ENCODE peak calls at places on chromosome 16, in five cellular contexts. One of them, this sample, is unnamed.

GRCh38 chr16:30711712-30712111 is 12.7 kb downstream of the SRCAP start:
- DNase-seq in mucosa of descending colon: no peak
- DNase-seq in breast epithelium: no peak
- DNase-seq in K562: no peak
- DNase-seq in progenitor cell of endocrine pancreas: no peak
- DNase-seq in this sample: no peak

GRCh38 chr16:47612711-47613110 is 151.6 kb downstream of the PHKB start:
- DNase-seq in mucosa of descending colon: no peak
- DNase-seq in breast epithelium: no peak
- DNase-seq in K562: no peak
- DNase-seq in progenitor cell of endocrine pancreas: no peak
- DNase-seq in this sample: no peak

GRCh38 chr16:1331712-1332617 is 1.5 kb upstream of the BAIAP3 start:
- DNase-seq in mucosa of descending colon: peak; percentile 86
- DNase-seq in breast epithelium: peak; percentile 83
- DNase-seq in K562: peak; percentile 74
- DNase-seq in progenitor cell of endocrine pancreas: peak; percentile 54
- DNase-seq in this sample: peak; percentile 54

GRCh38 chr16:53821957-53822625 is 118.1 kb downstream of the FTO start:
- DNase-seq in mucosa of descending colon: no peak
- DNase-seq in breast epithelium: no peak
- DNase-seq in K562: no peak
- DNase-seq in progenitor cell of endocrine pancreas: no peak
- DNase-seq in this sample: no peak

GRCh38 chr16:68417711-68418301 is 30.5 kb downstream of the SMPD3 start:
- DNase-seq in mucosa of descending colon: peak; percentile 87
- DNase-seq in breast epithelium: peak; percentile 63
- DNase-seq in K562: no peak
- DNase-seq in progenitor cell of endocrine pancreas: no peak
- DNase-seq in this sample: no peak

GRCh38 chr16:30887927-30888326 is 6.0 kb downstream of the BCL7C start:
- DNase-seq in mucosa of descending colon: no peak
- DNase-seq in breast epithelium: no peak
- DNase-seq in K562: no peak
- DNase-seq in progenitor cell of endocrine pancreas: no peak
- DNase-seq in this sample: no peak

GRCh38 chr16:6964679-6965078 is 368.0 kb upstream of the RBFOX1 start:
- DNase-seq in mucosa of descending colon: no peak
- DNase-seq in breast epithelium: no peak
- DNase-seq in K562: no peak
- DNase-seq in progenitor cell of endocrine pancreas: no peak
- DNase-seq in this sample: no peak

GRCh38 chr16:21603920-21604319 is 4.5 kb downstream of the METTL9 start:
- DNase-seq in mucosa of descending colon: no peak
- DNase-seq in breast epithelium: no peak
- DNase-seq in K562: no peak
- DNase-seq in progenitor cell of endocrine pancreas: no peak
- DNase-seq in this sample: no peak

GRCh38 chr16:20741555-20742285 is at the start of gene THUMPD1:
- DNase-seq in mucosa of descending colon: peak; percentile 98
- DNase-seq in breast epithelium: peak; percentile 94
- DNase-seq in K562: peak; percentile 94
- DNase-seq in progenitor cell of endocrine pancreas: peak; percentile 89
- DNase-seq in this sample: peak; percentile 99

GRCh38 chr16:77584205-77584859 is 138.0 kb upstream of the NUDT7 start:
- DNase-seq in mucosa of descending colon: no peak
- DNase-seq in breast epithelium: peak; percentile 40
- DNase-seq in K562: peak; percentile 59
- DNase-seq in progenitor cell of endocrine pancreas: peak; percentile 35
- DNase-seq in this sample: peak; percentile 59

GRCh38 chr16:19728636-19728965 is 10.5 kb downstream of the IQCK start:
- DNase-seq in mucosa of descending colon: no peak
- DNase-seq in breast epithelium: no peak
- DNase-seq in K562: no peak
- DNase-seq in progenitor cell of endocrine pancreas: no peak
- DNase-seq in this sample: no peak

GRCh38 chr16:8853150-8853549 is 15.7 kb downstream of the CARHSP1 start:
- DNase-seq in mucosa of descending colon: no peak
- DNase-seq in breast epithelium: no peak
- DNase-seq in K562: no peak
- DNase-seq in progenitor cell of endocrine pancreas: no peak
- DNase-seq in this sample: no peak

GRCh38 chr16:8855972-8856371 is 12.8 kb downstream of the CARHSP1 start:
- DNase-seq in mucosa of descending colon: peak; percentile 19
- DNase-seq in breast epithelium: no peak
- DNase-seq in K562: no peak
- DNase-seq in progenitor cell of endocrine pancreas: no peak
- DNase-seq in this sample: no peak

GRCh38 chr16:8853611-8854010 is 15.2 kb downstream of the CARHSP1 start:
- DNase-seq in mucosa of descending colon: no peak
- DNase-seq in breast epithelium: no peak
- DNase-seq in K562: no peak
- DNase-seq in progenitor cell of endocrine pancreas: no peak
- DNase-seq in this sample: no peak

GRCh38 chr16:8854298-8854948 is 14.4 kb downstream of the CARHSP1 start:
- DNase-seq in mucosa of descending colon: no peak
- DNase-seq in breast epithelium: no peak
- DNase-seq in K562: no peak
- DNase-seq in progenitor cell of endocrine pancreas: no peak
- DNase-seq in this sample: no peak

GRCh38 chr16:8855051-8855786 is 13.6 kb downstream of the CARHSP1 start:
- DNase-seq in mucosa of descending colon: peak; percentile 34
- DNase-seq in breast epithelium: no peak
- DNase-seq in K562: peak; percentile 76
- DNase-seq in progenitor cell of endocrine pancreas: no peak
- DNase-seq in this sample: no peak
- TF ChIP-seq CTCF in mucosa of descending colon: no peak
- TF ChIP-seq CTCF in breast epithelium: no peak
- TF ChIP-seq CTCF in K562: peak; percentile 48
- TF ChIP-seq CTCF in progenitor cell of endocrine pancreas: no peak
- TF ChIP-seq CTCF in this sample: no peak

GRCh38 chr16:26765087-26765486 is 301.6 kb upstream of the C16orf82 start:
- DNase-seq in mucosa of descending colon: no peak
- DNase-seq in breast epithelium: no peak
- DNase-seq in K562: peak; percentile 51
- DNase-seq in progenitor cell of endocrine pancreas: no peak
- DNase-seq in this sample: peak; percentile 49
- TF ChIP-seq CTCF in mucosa of descending colon: no peak
- TF ChIP-seq CTCF in breast epithelium: no peak
- TF ChIP-seq CTCF in K562: peak; percentile 27
- TF ChIP-seq CTCF in progenitor cell of endocrine pancreas: peak; percentile 51
- TF ChIP-seq CTCF in this sample: peak; percentile 78

GRCh38 chr16:11914759-11915643 is 755 bp downstream of the GSPT1 start:
- DNase-seq in mucosa of descending colon: peak; percentile 74
- DNase-seq in breast epithelium: no peak
- DNase-seq in K562: peak; percentile 75
- DNase-seq in progenitor cell of endocrine pancreas: no peak
- DNase-seq in this sample: peak; percentile 62

GRCh38 chr16:11916524-11917285 is 949 bp upstream of the GSPT1 start:
- DNase-seq in mucosa of descending colon: no peak
- DNase-seq in breast epithelium: no peak
- DNase-seq in K562: peak; percentile 36
- DNase-seq in progenitor cell of endocrine pancreas: no peak
- DNase-seq in this sample: no peak

GRCh38 chr16:11913425-11914079 is 2.2 kb downstream of the GSPT1 start:
- DNase-seq in mucosa of descending colon: no peak
- DNase-seq in breast epithelium: no peak
- DNase-seq in K562: no peak
- DNase-seq in progenitor cell of endocrine pancreas: no peak
- DNase-seq in this sample: no peak

GRCh38 chr16:11914210-11914758 is 1.5 kb downstream of the GSPT1 start:
- DNase-seq in mucosa of descending colon: no peak
- DNase-seq in breast epithelium: no peak
- DNase-seq in K562: no peak
- DNase-seq in progenitor cell of endocrine pancreas: no peak
- DNase-seq in this sample: no peak

GRCh38 chr16:11915644-11916523 is at the start of gene GSPT1:
- DNase-seq in mucosa of descending colon: peak; percentile 100
- DNase-seq in breast epithelium: peak; percentile 98
- DNase-seq in K562: peak; percentile 94
- DNase-seq in progenitor cell of endocrine pancreas: peak; percentile 99
- DNase-seq in this sample: peak; percentile 100
- TF ChIP-seq CTCF in mucosa of descending colon: peak; percentile 36
- TF ChIP-seq CTCF in breast epithelium: peak; percentile 60
- TF ChIP-seq CTCF in K562: peak; percentile 29
- TF ChIP-seq CTCF in progenitor cell of endocrine pancreas: no peak
- TF ChIP-seq CTCF in this sample: peak; percentile 52

DNA sequence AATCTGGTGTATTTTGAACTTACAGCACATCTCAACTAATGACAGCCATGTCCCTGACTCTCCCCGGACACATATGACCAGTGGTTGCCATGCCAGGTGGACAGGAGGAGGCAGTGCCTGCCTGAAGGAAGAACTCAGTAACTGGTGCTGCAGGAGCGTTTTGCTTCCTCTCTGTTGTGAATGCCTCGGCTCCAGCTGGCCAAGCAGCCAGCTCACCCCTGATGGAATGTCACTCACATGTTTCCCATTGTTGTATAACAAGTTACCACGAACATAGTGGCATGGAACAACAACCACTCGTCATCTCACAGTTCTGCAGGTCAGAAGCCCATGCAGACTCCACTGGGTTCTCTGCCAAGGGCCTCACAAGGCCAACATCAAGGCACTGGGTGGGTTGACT is 20.1 kb upstream of the IRF8 start:
- DNase-seq in mucosa of descending colon: no peak
- DNase-seq in breast epithelium: no peak
- DNase-seq in K562: no peak
- DNase-seq in progenitor cell of endocrine pancreas: no peak
- DNase-seq in this sample: no peak
- TF ChIP-seq CTCF in mucosa of descending colon: no peak
- TF ChIP-seq CTCF in breast epithelium: no peak
- TF ChIP-seq CTCF in K562: no peak
- TF ChIP-seq CTCF in progenitor cell of endocrine pancreas: no peak
- TF ChIP-seq CTCF in this sample: no peak

DNA sequence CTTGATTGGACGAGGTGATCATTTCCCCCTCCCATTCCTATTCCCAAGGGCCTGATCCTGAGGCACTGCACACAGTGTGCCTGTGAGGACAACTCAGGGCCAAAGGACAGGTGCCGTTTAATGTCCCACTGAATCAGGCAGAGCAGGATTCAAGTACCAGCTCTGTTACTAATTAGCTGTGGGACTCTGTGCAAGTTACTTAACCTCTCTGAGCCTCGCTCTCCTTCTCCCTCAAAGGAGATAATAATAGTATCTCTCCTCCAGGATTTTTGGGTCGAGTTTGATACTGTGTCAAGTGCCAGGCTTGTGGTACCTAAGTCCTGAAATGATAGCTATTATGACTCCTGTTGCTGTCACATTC is 86.8 kb upstream of the NKD1 start:
- DNase-seq in mucosa of descending colon: no peak
- DNase-seq in breast epithelium: no peak
- DNase-seq in K562: no peak
- DNase-seq in progenitor cell of endocrine pancreas: no peak
- DNase-seq in this sample: no peak
- TF ChIP-seq CTCF in mucosa of descending colon: no peak
- TF ChIP-seq CTCF in breast epithelium: no peak
- TF ChIP-seq CTCF in K562: no peak
- TF ChIP-seq CTCF in progenitor cell of endocrine pancreas: no peak
- TF ChIP-seq CTCF in this sample: no peak

DNA sequence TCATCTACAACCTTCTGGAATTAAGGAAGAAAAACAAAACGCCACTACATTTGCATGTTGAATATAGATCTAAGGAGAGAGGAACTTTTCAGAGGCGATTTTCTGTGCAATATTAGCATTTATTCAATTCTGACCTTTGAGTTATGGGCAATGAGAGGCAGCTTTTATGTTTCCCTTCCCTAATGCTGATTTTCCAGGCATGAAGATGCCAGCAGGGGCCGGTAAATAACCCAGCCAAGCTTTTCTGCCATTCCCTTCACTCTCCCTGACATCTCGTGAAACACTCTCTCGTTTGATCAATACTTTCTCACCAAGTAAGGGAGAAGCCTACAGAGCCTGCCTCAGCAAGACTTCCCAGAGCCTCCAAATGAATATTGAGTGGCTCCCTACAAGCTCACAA is 470.5 kb upstream of the GOT2 start:
- DNase-seq in mucosa of descending colon: no peak
- DNase-seq in breast epithelium: no peak
- DNase-seq in K562: no peak
- DNase-seq in progenitor cell of endocrine pancreas: no peak
- DNase-seq in this sample: no peak
- TF ChIP-seq CTCF in mucosa of descending colon: no peak
- TF ChIP-seq CTCF in breast epithelium: no peak
- TF ChIP-seq CTCF in K562: no peak
- TF ChIP-seq CTCF in progenitor cell of endocrine pancreas: peak; percentile 10
- TF ChIP-seq CTCF in this sample: no peak

GRCh38 chr16:74034862-74035261 is 261.8 kb upstream of the PSMD7 start:
- DNase-seq in mucosa of descending colon: no peak
- DNase-seq in breast epithelium: no peak
- DNase-seq in K562: peak; percentile 9
- DNase-seq in progenitor cell of endocrine pancreas: no peak
- DNase-seq in this sample: no peak
- TF ChIP-seq CTCF in mucosa of descending colon: no peak
- TF ChIP-seq CTCF in breast epithelium: no peak
- TF ChIP-seq CTCF in K562: no peak
- TF ChIP-seq CTCF in progenitor cell of endocrine pancreas: peak; percentile 68
- TF ChIP-seq CTCF in this sample: peak; percentile 42

DNA sequence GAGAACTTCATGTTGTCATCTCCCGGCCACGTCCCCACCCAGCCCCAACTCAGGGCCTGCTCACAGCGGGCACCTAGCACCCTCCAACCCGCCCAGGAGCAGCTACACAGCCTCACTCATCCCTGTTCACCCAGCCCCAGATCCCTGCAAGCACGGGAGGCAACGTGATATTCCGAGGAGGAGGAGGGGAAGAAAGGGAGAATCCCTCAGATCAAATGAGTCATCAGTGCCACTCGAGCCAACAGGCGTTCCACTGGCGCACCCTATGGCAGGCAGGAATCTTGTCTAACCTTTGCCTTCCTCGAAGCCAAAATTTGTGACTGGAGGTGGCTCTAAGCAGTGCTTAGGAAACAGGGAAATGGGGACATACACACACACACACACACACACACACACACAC is 14.0 kb upstream of the NUBP1 start:
- DNase-seq in mucosa of descending colon: no peak
- DNase-seq in breast epithelium: peak; percentile 57
- DNase-seq in K562: no peak
- DNase-seq in progenitor cell of endocrine pancreas: no peak
- DNase-seq in this sample: no peak
- TF ChIP-seq CTCF in mucosa of descending colon: no peak
- TF ChIP-seq CTCF in breast epithelium: no peak
- TF ChIP-seq CTCF in K562: no peak
- TF ChIP-seq CTCF in progenitor cell of endocrine pancreas: no peak
- TF ChIP-seq CTCF in this sample: no peak

DNA sequence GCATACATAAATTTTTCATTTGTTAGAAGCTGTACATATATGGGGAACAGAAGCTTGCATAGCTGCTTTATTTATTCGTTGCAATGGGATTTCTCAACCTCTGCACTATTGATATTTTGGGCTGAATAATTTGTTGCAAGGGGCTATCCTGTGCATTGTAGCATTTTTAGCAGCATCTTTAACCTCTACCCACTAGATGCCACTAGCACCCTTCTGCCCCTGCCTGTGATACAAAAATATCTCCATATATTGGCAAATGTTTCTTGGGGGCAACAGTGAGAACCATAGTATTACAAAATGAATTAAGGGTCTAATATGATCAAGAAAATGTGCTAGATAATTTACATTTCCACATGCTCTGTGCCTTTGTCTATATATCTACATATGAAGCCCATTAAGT is 1401.0 kb downstream of the CDH11 start:
- DNase-seq in mucosa of descending colon: no peak
- DNase-seq in breast epithelium: no peak
- DNase-seq in K562: no peak
- DNase-seq in progenitor cell of endocrine pancreas: no peak
- DNase-seq in this sample: no peak
- TF ChIP-seq CTCF in mucosa of descending colon: no peak
- TF ChIP-seq CTCF in breast epithelium: no peak
- TF ChIP-seq CTCF in K562: no peak
- TF ChIP-seq CTCF in progenitor cell of endocrine pancreas: peak; percentile 16
- TF ChIP-seq CTCF in this sample: no peak